ENCODE peak calls at places on chromosomes 4 and X, in five cellular contexts. C is A673, S is body of pancreas, H is mesothelial cell of epicardium, K is glutamatergic neuron. Y is an unnamed sample.

GRCh38 chr4:34181891-34182290 is 2062.4 kb downstream of the ARAP2 start:
- DNase-seq in C (no peak), S (no peak), H (no peak), K (no peak), Y (peak; percentile 57)

GRCh38 chrX:101206471-101206870 is 13.1 kb upstream of the DRP2 start:
- DNase-seq in C (peak; percentile 53), S (no peak), H (no peak), K (no peak), Y (peak; percentile 33)

GRCh38 chr4:107408968-107409367 is 311.1 kb downstream of the PAPSS1 start:
- DNase-seq in C (no peak), S (no peak), H (no peak), K (no peak), Y (no peak)

GRCh38 chrX:110182362-110182761 is 135.5 kb downstream of the AMMECR1 start:
- DNase-seq in C (no peak), S (no peak), H (no peak), K (no peak), Y (peak; percentile 20)

GRCh38 chr4:44760142-44760898 is 34.0 kb upstream of the GNPDA2 start:
- DNase-seq in C (peak; percentile 70), S (no peak), H (no peak), K (no peak), Y (peak; percentile 22)

GRCh38 chr4:78951862-78952472 is 12.7 kb upstream of the PAQR3 start:
- DNase-seq in C (peak; percentile 23), S (peak; percentile 24), H (no peak), K (no peak), Y (peak; percentile 60)

GRCh38 chrX:119398587-119398973 is 556 bp upstream of the SLC25A43 start:
- DNase-seq in C (no peak), S (no peak), H (no peak), K (no peak), Y (peak; percentile 11)

GRCh38 chrX:150919401-150919800 is 20.9 kb upstream of the CD99L2 start:
- DNase-seq in C (no peak), S (no peak), H (no peak), K (no peak), Y (no peak)

GRCh38 chr4:1777822-1778641 is 15.1 kb upstream of the FGFR3 start:
- DNase-seq in C (no peak), S (peak; percentile 76), H (no peak), K (peak; percentile 51), Y (peak; percentile 39)

GRCh38 chr4:168917150-168917779 is 92.8 kb downstream of the CBR4 start:
- DNase-seq in C (peak; percentile 72), S (no peak), H (no peak), K (no peak), Y (peak; percentile 29)

GRCh38 chr4:8761824-8762205 is 109.8 kb downstream of the HMX1 start:
- DNase-seq in C (no peak), S (peak; percentile 4), H (no peak), K (peak; percentile 13), Y (no peak)

GRCh38 chrX:50721771-50722521 is 92.0 kb downstream of the SHROOM4 start:
- DNase-seq in C (peak; percentile 57), S (no peak), H (no peak), K (no peak), Y (no peak)

GRCh38 chr4:138835833-138836521 is 179.6 kb upstream of the NOCT start:
- DNase-seq in C (peak; percentile 21), S (peak; percentile 22), H (no peak), K (no peak), Y (peak; percentile 7)

GRCh38 chr4:138510053-138510452 is 267.9 kb upstream of the SLC7A11 start:
- DNase-seq in C (no peak), S (no peak), H (no peak), K (no peak), Y (peak; percentile 71)

GRCh38 chr4:6450709-6451108 is 21.7 kb downstream of the PPP2R2C start:
- DNase-seq in C (no peak), S (no peak), H (no peak), K (no peak), Y (no peak)

GRCh38 chr4:110587666-110588285 is 35.1 kb downstream of the PITX2 start:
- DNase-seq in C (no peak), S (no peak), H (no peak), K (no peak), Y (no peak)

GRCh38 chr4:110589297-110589696 is 33.6 kb downstream of the PITX2 start:
- DNase-seq in C (no peak), S (no peak), H (no peak), K (no peak), Y (peak; percentile 5)

DNA sequence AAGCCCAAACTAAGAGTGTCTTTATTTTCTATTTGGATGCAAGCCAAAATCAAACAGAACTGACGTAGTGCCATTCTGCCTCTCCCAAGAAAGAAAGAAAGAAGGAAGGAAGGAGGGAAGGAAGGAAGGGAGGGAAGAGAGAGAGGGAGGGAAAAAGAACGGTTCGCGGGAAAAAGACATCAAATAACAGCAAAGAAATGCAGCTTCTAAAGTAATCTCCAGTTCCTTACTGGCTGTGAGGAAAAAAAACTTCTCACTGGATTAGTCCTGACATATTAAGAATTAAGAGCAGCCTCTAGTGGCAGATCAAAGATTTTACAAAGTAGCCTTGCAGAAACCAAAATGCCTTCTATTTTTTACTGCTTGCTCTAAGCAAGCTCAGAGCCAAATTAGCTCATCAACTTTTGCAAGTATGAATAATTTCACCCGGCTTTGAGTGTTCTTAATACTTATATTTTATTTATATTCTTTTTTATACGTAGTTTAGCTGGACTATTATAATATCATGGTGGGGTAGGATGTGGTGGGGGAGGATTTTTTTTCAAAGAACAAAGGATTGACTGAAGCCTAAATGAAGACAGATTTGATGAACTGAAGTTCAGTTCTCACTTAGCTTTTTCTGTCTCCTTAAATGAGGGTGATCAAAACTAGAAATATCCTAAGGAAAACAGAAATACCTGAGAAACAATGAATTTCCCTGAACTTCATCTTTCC is 36.6 kb downstream of the PITX2 start:
- DNase-seq in C (peak; percentile 86), S (no peak), H (no peak), K (no peak), Y (peak; percentile 78)
- TF ChIP-seq CTCF in C (peak; percentile 71), S (peak; percentile 17), H (peak; percentile 39), K (no peak), Y (peak; percentile 70)

DNA sequence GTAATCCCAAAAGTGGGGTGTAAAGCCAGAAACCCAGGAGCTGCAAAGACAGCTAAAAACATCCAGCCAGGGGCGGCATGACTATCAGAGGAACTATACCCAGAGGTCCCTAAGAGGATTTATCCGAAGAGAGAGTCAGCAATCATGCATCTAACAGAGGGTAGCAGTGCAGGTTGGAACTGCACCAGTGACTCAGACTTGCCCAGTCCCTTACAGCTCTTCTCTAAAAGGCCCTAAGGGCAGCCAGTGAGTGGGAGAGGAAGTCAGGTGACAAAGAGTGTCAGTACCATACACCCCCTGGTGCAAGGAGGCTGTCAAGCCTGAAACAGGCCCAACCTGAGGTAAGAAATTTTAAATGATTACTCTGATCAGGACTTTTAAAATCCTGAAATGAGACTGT is 88.1 kb downstream of the CAMK2D start:
- DNase-seq in C (no peak), S (no peak), H (no peak), K (no peak), Y (peak; percentile 33)
- TF ChIP-seq CTCF in C (no peak), S (no peak), H (no peak), K (no peak), Y (no peak)

DNA sequence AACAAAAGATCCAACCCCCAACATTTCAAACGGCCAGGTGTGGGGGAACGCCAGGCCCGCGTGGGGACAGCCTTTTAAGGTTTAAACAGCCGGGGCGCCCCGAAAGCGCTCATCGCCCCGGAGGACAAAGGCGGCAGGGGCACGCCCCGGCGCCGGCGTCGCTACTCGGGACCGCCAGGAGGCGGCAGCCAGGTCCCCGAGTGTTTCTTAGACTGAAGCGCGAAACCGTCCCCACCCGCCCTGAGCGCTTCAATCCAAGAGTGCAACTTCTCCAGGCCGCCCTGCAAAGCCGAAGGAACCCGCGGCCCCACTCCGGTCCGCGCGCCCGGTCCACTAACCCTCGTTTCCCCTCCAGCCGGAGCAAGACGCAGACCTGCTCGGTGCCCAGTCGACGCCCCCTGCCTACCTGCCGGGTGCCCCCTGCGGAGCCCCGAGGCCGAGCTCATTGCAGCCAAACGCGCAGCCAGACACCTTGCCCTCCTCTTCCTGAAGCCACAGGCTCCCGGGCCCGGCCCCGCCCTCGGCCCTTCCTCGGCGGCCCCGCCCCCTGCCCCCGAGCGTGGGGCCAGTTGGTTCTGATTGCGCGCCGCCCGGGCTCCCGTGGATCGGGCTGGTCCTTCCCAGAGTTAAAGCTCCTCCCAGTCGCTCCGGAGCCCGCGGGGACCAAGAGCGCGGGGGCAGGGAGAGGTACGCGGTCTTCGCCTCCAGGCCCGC is at the start of gene CASP6:
- DNase-seq in C (peak; percentile 86), S (peak; percentile 88), H (peak; percentile 47), K (peak; percentile 82), Y (peak; percentile 71)
- TF ChIP-seq CTCF in C (peak; percentile 75), S (peak; percentile 68), H (peak; percentile 67), K (peak; percentile 77), Y (peak; percentile 51)

GRCh38 chrX:131747173-131747572 is 203.3 kb downstream of the OR13H1 start:
- DNase-seq in C (peak; percentile 75), S (peak; percentile 88), H (no peak), K (no peak), Y (peak; percentile 79)

DNA sequence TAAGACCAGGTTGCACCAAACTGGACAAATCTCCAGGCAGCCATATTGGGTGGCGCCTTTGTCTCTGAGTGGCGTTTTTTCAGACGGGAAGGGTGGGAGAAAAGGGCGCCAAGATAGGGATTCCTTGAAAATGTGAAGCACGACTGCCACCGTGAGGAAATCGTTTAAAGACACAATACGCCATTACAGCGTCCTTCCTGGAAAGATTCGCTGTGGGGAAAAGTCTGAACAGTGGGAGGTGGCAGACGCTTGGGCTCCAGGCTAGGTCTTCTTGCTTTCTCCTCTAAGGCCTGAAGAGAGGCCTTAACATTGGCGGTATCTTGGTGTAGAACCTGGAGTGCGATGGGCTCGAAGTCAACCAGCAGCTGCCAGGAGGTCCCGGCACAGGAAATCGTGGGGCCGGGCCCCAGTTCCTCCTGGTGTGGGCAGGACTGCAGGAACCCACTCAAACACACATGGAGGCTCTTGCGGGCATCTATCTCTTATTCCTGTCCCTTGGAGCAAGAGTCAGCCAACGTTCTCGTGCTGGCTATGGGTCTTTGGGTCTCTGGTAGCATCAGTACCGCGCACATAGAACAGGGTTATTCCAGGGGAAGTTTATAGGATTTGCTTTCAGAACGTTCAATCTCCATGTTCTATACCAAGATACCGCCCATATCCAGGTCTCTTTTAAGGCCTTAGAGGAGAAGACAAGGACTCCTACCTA is 208.8 kb downstream of the OR13H1 start:
- DNase-seq in C (peak; percentile 89), S (peak; percentile 90), H (no peak), K (no peak), Y (peak; percentile 73)
- TF ChIP-seq CTCF in C (peak; percentile 40), S (no peak), H (no peak), K (no peak), Y (no peak)

GRCh38 chrX:77160301-77160700 is 286.9 kb upstream of the FGF16 start:
- DNase-seq in C (peak; percentile 6), S (no peak), H (no peak), K (peak; percentile 29), Y (no peak)
- TF ChIP-seq CTCF in C (peak; percentile 47), S (no peak), H (peak; percentile 13), K (no peak), Y (no peak)

DNA sequence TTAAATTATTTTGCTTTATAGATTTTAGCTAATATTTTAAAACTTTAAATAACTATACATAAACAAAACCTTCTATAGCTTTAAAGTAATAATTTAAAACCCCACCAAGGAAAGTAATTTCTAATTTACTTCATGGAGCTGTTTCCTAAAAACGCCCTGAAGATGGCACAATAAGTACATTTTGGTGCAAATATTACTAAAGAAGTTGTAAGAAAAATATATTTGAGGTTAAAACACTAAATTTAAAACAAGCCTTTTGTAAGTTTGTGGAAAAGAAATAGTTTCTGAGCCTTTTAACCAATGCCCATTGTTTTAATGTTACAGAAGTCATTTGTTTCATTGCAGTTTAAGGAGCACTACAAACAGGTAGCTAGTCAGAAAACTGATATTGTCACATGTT is 137.4 kb upstream of the AGA start:
- DNase-seq in C (no peak), S (no peak), H (no peak), K (no peak), Y (no peak)
- TF ChIP-seq CTCF in C (no peak), S (peak; percentile 17), H (no peak), K (no peak), Y (no peak)